ENCODE peak calls at places on chromosome 2, in six cellular contexts. J, Q, S, Z, C and M are unnamed samples.

GRCh38 chr2:219507555-219508443 is 6.5 kb upstream of the ASIC4 start:
- DNase-seq in J (no peak), Q (peak; percentile 9), S (no peak), Z (no peak), C (no peak), M (no peak)

GRCh38 chr2:178592655-178593054 is 112.4 kb downstream of the PLEKHA3 start:
- DNase-seq in J (no peak), Q (no peak), S (no peak), Z (no peak), C (no peak), M (no peak)

GRCh38 chr2:98604547-98604946 is 3.8 kb downstream of the COA5 start:
- DNase-seq in J (no peak), Q (no peak), S (no peak), Z (no peak), C (no peak), M (no peak)

GRCh38 chr2:149451417-149452165 is 121.2 kb downstream of the LYPD6 start:
- DNase-seq in J (no peak), Q (no peak), S (no peak), Z (no peak), C (no peak), M (no peak)

GRCh38 chr2:67650292-67651133 is 253.4 kb downstream of the ETAA1 start:
- DNase-seq in J (no peak), Q (peak; percentile 98), S (peak; percentile 94), Z (no peak), C (peak; percentile 96), M (no peak)

GRCh38 chr2:71796174-71796592 is 342.8 kb downstream of the DYSF start:
- DNase-seq in J (no peak), Q (peak; percentile 27), S (no peak), Z (no peak), C (no peak), M (no peak)

GRCh38 chr2:64634338-64635267 is 19.1 kb downstream of the SERTAD2 start:
- DNase-seq in J (no peak), Q (peak; percentile 67), S (peak; percentile 62), Z (no peak), C (peak; percentile 80), M (no peak)

GRCh38 chr2:127829845-127830246 is 18.9 kb upstream of the WDR33 start:
- DNase-seq in J (peak; percentile 20), Q (no peak), S (no peak), Z (peak; percentile 58), C (no peak), M (peak; percentile 33)

GRCh38 chr2:16172324-16173175 is 232.2 kb downstream of the MYCN start:
- DNase-seq in J (no peak), Q (no peak), S (no peak), Z (no peak), C (no peak), M (no peak)

GRCh38 chr2:63132020-63132419 is 81.4 kb downstream of the OTX1 start:
- DNase-seq in J (no peak), Q (no peak), S (no peak), Z (no peak), C (no peak), M (no peak)

GRCh38 chr2:42797281-42797680 is 4.9 kb upstream of the HAAO start:
- DNase-seq in J (no peak), Q (no peak), S (no peak), Z (no peak), C (no peak), M (no peak)

GRCh38 chr2:233413529-233414272 is 59.4 kb downstream of the DGKD start:
- DNase-seq in J (peak; percentile 37), Q (peak; percentile 66), S (peak; percentile 34), Z (peak; percentile 74), C (no peak), M (peak; percentile 24)

GRCh38 chr2:73237168-73237567 is 3.1 kb downstream of the CCT7 start:
- DNase-seq in J (no peak), Q (no peak), S (no peak), Z (no peak), C (no peak), M (no peak)

GRCh38 chr2:241551599-241551997 is 6.9 kb upstream of the BOK start:
- DNase-seq in J (no peak), Q (no peak), S (no peak), Z (no peak), C (no peak), M (no peak)

GRCh38 chr2:200180943-200181342 is 125.5 kb upstream of the SPATS2L start:
- DNase-seq in J (no peak), Q (no peak), S (no peak), Z (no peak), C (no peak), M (no peak)

GRCh38 chr2:205612661-205613060 is 69.6 kb upstream of the NRP2 start:
- DNase-seq in J (no peak), Q (peak; percentile 11), S (no peak), Z (no peak), C (no peak), M (no peak)

GRCh38 chr2:47260971-47261370 is 105.9 kb upstream of the STPG4 start:
- DNase-seq in J (no peak), Q (no peak), S (no peak), Z (no peak), C (no peak), M (no peak)

GRCh38 chr2:202023198-202023903 is 10.3 kb upstream of the FZD7 start:
- DNase-seq in J (no peak), Q (no peak), S (no peak), Z (no peak), C (no peak), M (no peak)

GRCh38 chr2:181158453-181158852 is 178.0 kb downstream of the UBE2E3 start:
- DNase-seq in J (no peak), Q (no peak), S (no peak), Z (no peak), C (no peak), M (no peak)

GRCh38 chr2:98175811-98176210 is 88.8 kb downstream of the VWA3B start:
- DNase-seq in J (no peak), Q (peak; percentile 3), S (no peak), Z (no peak), C (no peak), M (no peak)

GRCh38 chr2:55228224-55228563 is 3.9 kb downstream of the CLHC1 start:
- DNase-seq in J (no peak), Q (no peak), S (no peak), Z (no peak), C (no peak), M (no peak)

GRCh38 chr2:70686577-70687460 is 81.2 kb downstream of the ADD2 start:
- DNase-seq in J (no peak), Q (peak; percentile 80), S (no peak), Z (peak; percentile 44), C (peak; percentile 38), M (no peak)

GRCh38 chr2:129901754-129902415 is 77.6 kb upstream of the RAB6C start:
- DNase-seq in J (no peak), Q (no peak), S (no peak), Z (peak; percentile 35), C (no peak), M (no peak)
- H3K4me1 ChIP-seq in J (no peaks in the 10 kb centered on the region), Q (peaks cover 5% of the 10 kb centered on the region), S (no peaks in the 10 kb centered on the region), Z (no peaks in the 10 kb centered on the region), C (no peaks in the 10 kb centered on the region), M (no peaks in the 10 kb centered on the region)

GRCh38 chr2:48531141-48531648 is 1.2 kb downstream of the STON1 start:
- DNase-seq in J (no peak), Q (peak; percentile 86), S (no peak), Z (no peak), C (peak; percentile 80), M (no peak)
- H3K27ac ChIP-seq in J (no peak overlapping the region), Q (peak overlapping the region; percentile 69), S (peak overlapping the region; percentile 96), Z (no peak overlapping the region), C (peak overlapping the region; percentile 95), M (no peak overlapping the region)

GRCh38 chr2:236156095-236156859 is 11.9 kb downstream of the GBX2 start:
- DNase-seq in J (no peak), Q (no peak), S (no peak), Z (no peak), C (peak; percentile 45), M (no peak)

GRCh38 chr2:236157366-236157765 is 10.8 kb downstream of the GBX2 start:
- DNase-seq in J (no peak), Q (peak; percentile 33), S (no peak), Z (no peak), C (no peak), M (no peak)

GRCh38 chr2:236155406-236155805 is 12.8 kb downstream of the GBX2 start:
- DNase-seq in J (no peak), Q (no peak), S (no peak), Z (no peak), C (peak; percentile 11), M (no peak)

GRCh38 chr2:236157815-236158498 is 10.2 kb downstream of the GBX2 start:
- DNase-seq in J (no peak), Q (no peak), S (no peak), Z (peak; percentile 23), C (no peak), M (no peak)

DNA sequence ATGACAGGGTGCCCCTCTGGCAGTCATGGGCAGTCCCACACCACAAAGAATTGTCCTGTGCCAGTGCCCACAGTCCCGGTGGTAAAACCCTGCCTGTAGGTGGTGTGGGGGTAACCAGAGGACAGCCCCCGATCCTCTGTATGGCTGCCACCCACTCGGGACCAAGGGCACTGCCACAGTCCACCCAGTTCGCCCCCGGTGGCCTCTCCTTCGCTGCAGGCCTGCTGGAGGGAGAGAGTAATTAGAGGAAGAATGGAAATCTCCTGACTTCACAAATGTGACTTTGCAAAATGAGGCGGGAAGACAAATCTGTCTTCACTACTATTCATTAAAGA is 11.4 kb downstream of the GBX2 start:
- DNase-seq in J (no peak), Q (no peak), S (no peak), Z (peak; percentile 39), C (no peak), M (no peak)
- H3K4me3 ChIP-seq in J (no peak overlapping the region), Q (no peak overlapping the region), S (no peak overlapping the region), Z (no peak overlapping the region), C (no peak overlapping the region), M (no peak overlapping the region)

DNA sequence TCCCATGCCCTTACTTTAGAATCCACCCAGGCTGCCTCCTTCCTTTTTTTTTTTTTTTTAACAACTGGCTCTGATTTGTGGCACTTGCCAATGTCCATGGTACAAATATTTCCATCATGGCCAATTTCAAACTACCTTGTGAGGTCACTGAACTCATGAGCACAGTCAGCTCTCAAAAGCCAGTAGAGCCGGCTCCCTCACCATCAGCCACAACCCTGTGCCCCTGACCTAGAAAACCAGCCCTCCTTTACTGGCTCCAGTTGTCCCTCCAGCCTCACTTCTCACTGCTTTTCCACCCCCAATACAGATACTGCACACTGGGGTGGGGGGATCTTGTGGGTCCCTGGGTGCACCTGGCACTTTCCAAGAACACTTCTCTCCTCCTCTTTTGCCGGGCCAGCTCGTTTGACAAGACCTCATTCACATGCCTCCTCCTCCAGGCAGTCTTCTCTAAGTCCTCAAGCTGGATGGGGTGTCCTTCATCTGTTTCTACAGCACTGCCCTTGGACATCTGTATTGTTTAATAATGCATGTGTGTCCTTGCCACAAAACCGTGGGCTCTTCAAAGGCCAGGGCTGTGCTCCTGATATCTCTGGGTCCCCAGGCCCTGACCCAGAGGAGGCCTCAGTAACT is 35.5 kb downstream of the SDC1 start:
- DNase-seq in J (no peak), Q (no peak), S (no peak), Z (no peak), C (no peak), M (no peak)
- H3K4me1 ChIP-seq in J (no peaks in the 10 kb centered on the region), Q (peaks cover 39% of the 10 kb centered on the region), S (no peaks in the 10 kb centered on the region), Z (no peaks in the 10 kb centered on the region), C (no peaks in the 10 kb centered on the region), M (no peaks in the 10 kb centered on the region)